ENCODE peak calls at places on chromosomes 4 and X, in seven cellular contexts. Z, G, D, X, M, F and N are unnamed samples.

GRCh38 chrX:72676465-72676864 is 37.6 kb downstream of the PHKA1 start:
- DNase-seq in D (no peak), X (no peak), Z (no peak), F (no peak), G (no peak), M (no peak), N (no peak)

GRCh38 chr4:48102303-48102702 is 31.7 kb downstream of the TXK start:
- DNase-seq in G (no peak), M (no peak), F (no peak), X (no peak), Z (no peak), D (no peak), N (no peak)

GRCh38 chrX:40327085-40327484 is 229.3 kb upstream of the BCOR start:
- DNase-seq in Z (no peak), X (no peak), M (no peak), G (peak; percentile 6), F (no peak), D (no peak), N (no peak)

GRCh38 chr4:126223784-126224407 is 909.1 kb downstream of the FAT4 start:
- DNase-seq in Z (peak; percentile 23), M (no peak), D (no peak), G (peak; percentile 28), X (no peak), F (no peak), N (peak; percentile 43)

GRCh38 chr4:74334636-74335035 is 26.4 kb downstream of the EPGN start:
- DNase-seq in M (no peak), G (no peak), Z (no peak), D (no peak), F (no peak), X (no peak), N (no peak)

GRCh38 chr4:138761638-138762205 is 253.9 kb upstream of the NOCT start:
- DNase-seq in G (no peak), M (no peak), F (no peak), D (no peak), X (no peak), Z (peak; percentile 30), N (no peak)

GRCh38 chr4:91590242-91590641 is 713.5 kb upstream of the GRID2 start:
- DNase-seq in M (no peak), X (no peak), G (no peak), D (no peak), F (no peak), Z (no peak), N (no peak)

GRCh38 chr4:119692001-119692400 is 63.4 kb upstream of the PDE5A start:
- DNase-seq in G (no peak), X (no peak), Z (peak; percentile 67), D (no peak), M (no peak), F (no peak), N (peak; percentile 36)

GRCh38 chr4:84967292-84967651 is 782 bp upstream of the WDFY3 start:
- DNase-seq in M (no peak), F (no peak), D (no peak), X (no peak), Z (peak; percentile 38), G (no peak), N (peak; percentile 54)

DNA sequence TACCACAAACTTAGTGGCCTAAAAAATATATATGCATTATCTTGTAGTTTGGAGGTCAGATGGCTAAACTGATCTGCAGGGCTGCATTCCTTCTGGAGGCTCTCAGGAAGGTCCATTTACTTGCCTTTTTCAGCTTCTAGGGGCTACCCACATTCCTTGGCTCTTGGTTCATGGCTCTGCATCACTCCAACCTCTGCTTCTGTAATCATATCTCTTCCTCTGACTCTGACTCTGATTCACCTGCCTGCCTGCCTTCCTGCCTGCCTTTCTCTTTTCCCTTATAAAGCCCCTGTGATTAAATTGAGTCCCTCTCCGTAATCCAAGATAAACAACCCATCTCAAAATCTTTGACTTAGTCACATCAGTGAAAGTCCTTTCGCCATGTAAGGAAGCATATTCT is 25.0 kb upstream of the FRMPD4 start:
- DNase-seq in X (no peak), F (no peak), Z (peak; percentile 22), D (no peak), G (no peak), M (no peak), N (no peak)
- H3K18ac ChIP-seq in X (no peak overlapping the region), F (no peak overlapping the region), Z (no peak overlapping the region), D (no peak overlapping the region), G (no peak overlapping the region), M (no peak overlapping the region), N (no peak overlapping the region)

GRCh38 chr4:140982613-140983340 is 150.5 kb downstream of the RNF150 start:
- DNase-seq in X (no peak), D (no peak), Z (peak; percentile 41), F (peak; percentile 2), M (no peak), G (no peak), N (no peak)
- H3K18ac ChIP-seq in X (no peak overlapping the region), D (no peak overlapping the region), Z (no peak overlapping the region), F (no peak overlapping the region), M (no peak overlapping the region), G (no peak overlapping the region), N (no peak overlapping the region)

GRCh38 chr4:123600426-123600825 is 203.8 kb downstream of the SPRY1 start:
- DNase-seq in G (peak; percentile 63), X (no peak), F (no peak), M (no peak), D (no peak), Z (no peak), N (no peak)
- H3K18ac ChIP-seq in G (no peak overlapping the region), X (no peak overlapping the region), F (no peak overlapping the region), M (no peak overlapping the region), D (no peak overlapping the region), Z (peak overlapping the region; percentile 20), N (no peak overlapping the region)

GRCh38 chr4:101339332-101339731 is 8.0 kb downstream of the PPP3CA start:
- DNase-seq in D (no peak), G (no peak), X (no peak), Z (no peak), M (no peak), F (no peak), N (no peak)

GRCh38 chr4:101337688-101338087 is 9.6 kb downstream of the PPP3CA start:
- DNase-seq in X (no peak), F (no peak), G (no peak), Z (peak; percentile 77), D (no peak), M (no peak), N (peak; percentile 72)

GRCh38 chr4:101332424-101332823 is 14.9 kb downstream of the PPP3CA start:
- DNase-seq in F (no peak), M (no peak), Z (peak; percentile 18), D (no peak), X (no peak), G (no peak), N (no peak)

GRCh38 chr4:101331017-101331416 is 16.3 kb downstream of the PPP3CA start:
- DNase-seq in X (no peak), Z (no peak), F (peak; percentile 35), G (no peak), M (no peak), D (no peak), N (no peak)

GRCh38 chr4:101334963-101335572 is 12.3 kb downstream of the PPP3CA start:
- DNase-seq in X (no peak), D (no peak), G (no peak), F (no peak), M (no peak), Z (peak; percentile 21), N (no peak)
- H3K18ac ChIP-seq in X (no peak overlapping the region), D (no peak overlapping the region), G (no peak overlapping the region), F (no peak overlapping the region), M (no peak overlapping the region), Z (no peak overlapping the region), N (no peak overlapping the region)

GRCh38 chr4:100968046-100968445 is 379.3 kb downstream of the PPP3CA start:
- DNase-seq in X (no peak), F (no peak), M (no peak), Z (no peak), G (no peak), D (no peak), N (no peak)

GRCh38 chr4:100962698-100963097 is 384.6 kb downstream of the PPP3CA start:
- DNase-seq in G (no peak), D (no peak), Z (no peak), X (no peak), M (no peak), F (no peak), N (no peak)

DNA sequence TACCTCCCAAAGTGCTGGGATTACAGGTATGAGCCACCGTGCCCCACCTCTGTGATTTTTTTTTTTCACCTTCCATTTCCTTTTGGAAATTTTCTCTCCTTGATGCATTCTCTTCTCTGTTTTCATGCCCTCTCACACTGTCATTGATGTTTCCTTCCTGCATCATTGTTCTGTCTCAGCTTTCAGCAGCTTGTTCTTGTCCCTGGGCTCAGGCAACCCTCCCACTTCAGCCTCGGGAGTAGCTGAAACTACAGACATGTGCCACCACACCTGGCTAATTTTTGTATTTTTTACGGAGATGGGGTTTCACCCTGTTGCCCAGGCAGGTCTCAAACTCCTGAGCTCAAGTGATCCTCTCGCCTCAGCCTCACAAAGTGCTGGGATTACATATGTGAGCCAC is 380.5 kb downstream of the PPP3CA start:
- DNase-seq in F (no peak), G (no peak), Z (no peak), D (no peak), X (no peak), M (no peak), N (no peak)
- H3K18ac ChIP-seq in F (no peak overlapping the region), G (no peak overlapping the region), Z (no peak overlapping the region), D (no peak overlapping the region), X (no peak overlapping the region), M (no peak overlapping the region), N (no peak overlapping the region)

GRCh38 chrX:117002981-117003380 is 540.2 kb upstream of the CT83 start:
- DNase-seq in X (no peak), D (no peak), M (no peak), G (no peak), F (no peak), Z (no peak), N (no peak)
- H3K18ac ChIP-seq in X (no peak overlapping the region), D (no peak overlapping the region), M (no peak overlapping the region), G (no peak overlapping the region), F (no peak overlapping the region), Z (no peak overlapping the region), N (no peak overlapping the region)

GRCh38 chr4:134313591-134313990 is 112.0 kb upstream of the PABPC4L start:
- DNase-seq in X (no peak), D (no peak), Z (no peak), M (no peak), G (no peak), F (no peak), N (no peak)
- H3K18ac ChIP-seq in X (no peak overlapping the region), D (no peak overlapping the region), Z (no peak overlapping the region), M (no peak overlapping the region), G (no peak overlapping the region), F (no peak overlapping the region), N (no peak overlapping the region)

GRCh38 chr4:24637173-24637572 is 52.8 kb upstream of the DHX15 start:
- DNase-seq in F (no peak), M (no peak), Z (no peak), G (no peak), X (no peak), D (no peak), N (no peak)

GRCh38 chr4:24643774-24644520 is 59.6 kb upstream of the DHX15 start:
- DNase-seq in F (no peak), M (no peak), G (no peak), D (no peak), X (no peak), Z (no peak), N (no peak)

GRCh38 chr4:24638396-24638875 is 54.1 kb upstream of the DHX15 start:
- DNase-seq in D (no peak), X (no peak), G (no peak), Z (no peak), M (no peak), F (no peak), N (no peak)

GRCh38 chr4:24642941-24643628 is 58.7 kb upstream of the DHX15 start:
- DNase-seq in Z (peak; percentile 85), X (no peak), F (peak; percentile 49), G (peak; percentile 71), D (no peak), M (no peak), N (peak; percentile 25)

GRCh38 chr4:24640433-24640832 is 56.1 kb upstream of the DHX15 start:
- DNase-seq in D (no peak), M (peak; percentile 35), X (no peak), F (no peak), Z (no peak), G (no peak), N (no peak)
- H3K18ac ChIP-seq in D (no peak overlapping the region), M (no peak overlapping the region), X (no peak overlapping the region), F (no peak overlapping the region), Z (no peak overlapping the region), G (no peak overlapping the region), N (no peak overlapping the region)